ENCODE peak calls at places on chromosomes 6 and 20, in eight cellular contexts. L is A549, J is RWPE1, D is thoracic aorta, I is neural crest cell, Y is choroid plexus epithelial cell, S is AG10803, W is HFFc6. C is an unnamed sample.
A peak's percentile ranks its signal among the peaks of the same experiment; 100 is the strongest.

GRCh38 chr6:37393530-37393929 is 39.5 kb upstream of the CMTR1 start:
- DNase-seq in L (no peak), I (no peak), D (no peak), J (no peak), Y (no peak), W (no peak), S (no peak), C (no peak)

GRCh38 chr6:46116289-46116688 is 13.5 kb upstream of the ENPP4 start:
- DNase-seq in I (no peak), W (no peak), S (no peak), L (no peak), Y (no peak), J (no peak), D (no peak), C (no peak)

GRCh38 chr6:34246563-34247391 is 2.0 kb downstream of the SMIM29 start:
- DNase-seq in Y (peak; percentile 53), J (no peak), I (peak; percentile 49), W (no peak), L (no peak), S (no peak), D (no peak), C (peak; percentile 58)

GRCh38 chr6:104949206-104949605 is 7.7 kb upstream of the LIN28B start:
- DNase-seq in D (no peak), L (no peak), Y (no peak), I (no peak), J (no peak), S (no peak), W (no peak), C (no peak)

GRCh38 chr6:71028877-71029252 is 72.0 kb upstream of the B3GAT2 start:
- DNase-seq in L (no peak), D (no peak), I (no peak), J (no peak), Y (peak; percentile 74), W (no peak), S (no peak), C (no peak)

GRCh38 chr20:60238992-60239655 is 280.9 kb downstream of the CDH26 start:
- DNase-seq in D (no peak), W (no peak), L (no peak), S (no peak), Y (no peak), I (no peak), J (no peak), C (no peak)

GRCh38 chr6:132401120-132401940 is at the start of gene MOXD1:
- DNase-seq in D (no peak), S (peak; percentile 66), J (peak; percentile 39), Y (peak; percentile 41), W (peak; percentile 46), L (peak; percentile 20), I (peak; percentile 45), C (peak; percentile 77)

GRCh38 chr6:146871613-146872465 is 273.1 kb downstream of the ADGB start:
- DNase-seq in I (no peak), Y (no peak), J (no peak), W (no peak), D (no peak), L (no peak), S (peak; percentile 71), C (no peak)

GRCh38 chr6:121042766-121043165 is 291.5 kb downstream of the TBC1D32 start:
- DNase-seq in W (no peak), I (no peak), S (no peak), L (no peak), Y (no peak), D (no peak), J (no peak), C (no peak)

GRCh38 chr20:46990017-46990810 is 95.6 kb downstream of the EYA2 start:
- DNase-seq in S (peak; percentile 3), L (no peak), Y (no peak), J (no peak), I (no peak), W (no peak), D (no peak), C (no peak)

GRCh38 chr6:114096553-114097172 is 125.7 kb upstream of the HDAC2 start:
- DNase-seq in D (no peak), S (peak; percentile 34), I (no peak), W (peak; percentile 18), J (peak; percentile 20), L (peak; percentile 3), Y (peak; percentile 55), C (peak; percentile 12)

GRCh38 chr6:160400426-160400825 is 52.2 kb downstream of the SLC22A3 start:
- DNase-seq in D (peak; percentile 30), L (no peak), I (no peak), W (no peak), S (peak; percentile 5), Y (peak; percentile 82), J (no peak), C (no peak)

GRCh38 chr6:138971601-138972000 is 16.5 kb downstream of the REPS1 start:
- DNase-seq in J (no peak), I (no peak), S (peak; percentile 11), D (no peak), Y (no peak), L (no peak), W (peak; percentile 5), C (no peak)

GRCh38 chr6:72132425-72132824 is 246.1 kb downstream of the RIMS1 start:
- DNase-seq in J (no peak), I (no peak), L (no peak), Y (no peak), W (peak; percentile 11), D (no peak), S (no peak), C (no peak)

GRCh38 chr6:148681666-148682065 is 65.2 kb upstream of the UST start:
- DNase-seq in S (peak; percentile 40), W (no peak), D (no peak), L (no peak), I (no peak), J (no peak), Y (no peak), C (no peak)

GRCh38 chr20:7094438-7094997 is 327.0 kb downstream of the BMP2 start:
- DNase-seq in I (peak; percentile 44), S (no peak), J (peak; percentile 62), L (peak; percentile 5), W (no peak), Y (peak; percentile 72), D (no peak), C (peak; percentile 67)
- TF ChIP-seq CTCF in I (peak; percentile 91), S (peak; percentile 19), J (peak; percentile 74), L (peak; percentile 30), W (peak; percentile 50), Y (peak; percentile 77), D (no peak), C (peak; percentile 77)

GRCh38 chr6:112957526-112957916 is 610.4 kb downstream of the RFPL4B start:
- DNase-seq in I (no peak), S (no peak), J (no peak), Y (no peak), L (no peak), W (no peak), D (no peak), C (no peak)
- TF ChIP-seq CTCF in I (no peak), S (no peak), J (no peak), Y (no peak), L (no peak), W (no peak), D (no peak), C (no peak)

DNA sequence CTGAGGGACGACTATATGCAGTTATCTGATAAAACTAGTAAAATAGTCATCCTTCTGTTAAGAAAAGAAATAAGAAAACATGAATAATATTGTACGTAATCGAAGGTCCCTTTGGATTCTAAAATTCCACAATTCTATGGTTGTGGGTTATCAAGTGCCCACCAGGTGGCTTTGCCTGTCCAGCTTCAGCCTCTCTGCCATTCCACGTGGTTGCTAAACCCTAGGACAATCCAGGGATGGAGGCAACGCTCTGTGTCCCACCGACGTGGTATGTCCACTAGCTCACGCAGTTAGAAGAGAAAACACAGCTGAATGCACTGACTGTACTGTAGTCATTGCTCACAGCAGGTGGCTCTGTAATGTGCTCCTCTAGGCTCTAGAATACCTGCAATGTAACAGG is 349.3 kb downstream of the FARS2 start:
- DNase-seq in D (no peak), W (no peak), J (no peak), S (no peak), L (no peak), Y (no peak), I (no peak), C (no peak)
- TF ChIP-seq CTCF in D (no peak), W (no peak), J (no peak), S (no peak), L (no peak), Y (peak; percentile 21), I (no peak), C (no peak)

DNA sequence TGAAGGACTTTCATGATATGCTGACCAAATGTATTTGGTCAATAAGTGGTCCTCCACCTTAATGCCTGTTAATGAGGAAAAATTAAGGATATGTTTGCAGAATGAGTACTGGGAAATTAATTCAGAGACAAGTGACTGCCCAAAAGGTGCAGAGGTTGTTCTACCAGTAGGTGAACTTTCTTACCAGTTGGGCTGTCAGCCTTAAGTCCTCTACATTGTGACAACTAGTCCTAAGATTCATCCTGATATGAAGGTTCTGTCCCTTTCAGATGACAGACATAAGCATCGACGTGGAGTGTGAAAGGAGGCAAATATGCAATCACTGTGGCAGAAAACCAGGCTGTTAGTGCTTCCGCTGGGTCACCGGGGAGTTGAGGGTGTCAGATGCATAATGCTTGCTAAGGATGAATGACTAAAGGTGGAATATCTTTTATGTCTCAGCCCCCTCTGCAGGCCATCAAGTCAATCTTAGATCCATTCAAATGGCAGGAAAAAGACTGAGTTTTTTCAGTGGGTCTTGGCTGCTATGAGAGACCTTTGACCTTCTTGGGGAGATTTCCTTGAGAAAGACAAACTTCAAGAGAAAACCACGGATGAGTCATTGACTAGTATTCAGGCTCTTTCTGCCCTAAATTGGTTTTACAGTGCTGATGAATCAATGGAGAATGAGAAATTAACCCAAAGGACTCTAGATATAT is 226.0 kb downstream of the TPBG start:
- DNase-seq in J (peak; percentile 47), D (no peak), L (peak; percentile 26), W (peak; percentile 91), I (no peak), Y (peak; percentile 89), S (peak; percentile 49), C (no peak)
- TF ChIP-seq CTCF in J (no peak), D (no peak), L (peak; percentile 44), W (peak; percentile 65), I (peak; percentile 26), Y (peak; percentile 53), S (peak; percentile 30), C (no peak)

GRCh38 chr6:96547654-96548053 is 15.3 kb upstream of the FHL5 start:
- DNase-seq in D (no peak), Y (no peak), J (no peak), W (no peak), S (no peak), I (no peak), L (no peak), C (no peak)

GRCh38 chr6:96545882-96546281 is 17.0 kb upstream of the FHL5 start:
- DNase-seq in L (no peak), W (no peak), I (no peak), J (no peak), Y (no peak), D (no peak), S (no peak), C (no peak)

GRCh38 chr6:96537726-96538125 is 16.1 kb downstream of the UFL1 start:
- DNase-seq in Y (no peak), S (no peak), J (no peak), L (no peak), I (no peak), D (no peak), W (no peak), C (no peak)

DNA sequence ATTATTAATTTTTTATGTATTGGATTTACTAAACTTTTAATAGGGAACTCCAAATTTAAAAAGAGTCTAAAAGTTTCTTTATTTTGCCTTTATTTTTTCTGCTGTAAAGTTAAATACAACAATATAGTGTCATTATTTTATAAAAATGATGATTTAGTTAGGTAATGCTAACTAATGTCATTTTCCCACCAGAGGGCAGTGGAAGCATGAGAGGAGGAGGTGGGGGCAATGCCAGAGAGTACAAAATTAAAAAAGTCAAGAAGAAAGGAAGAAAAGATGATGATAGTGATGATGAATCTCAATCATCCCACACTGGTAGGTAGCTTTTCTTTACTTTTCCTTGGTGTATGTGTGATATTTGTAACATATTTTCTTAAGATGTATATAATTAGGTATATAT is 20.2 kb upstream of the FHL5 start:
- DNase-seq in W (peak; percentile 5), L (no peak), D (no peak), S (no peak), I (no peak), J (no peak), Y (peak; percentile 43), C (no peak)
- TF ChIP-seq CTCF in W (peak; percentile 69), L (peak; percentile 20), D (peak; percentile 60), S (peak; percentile 32), I (peak; percentile 55), J (no peak), Y (peak; percentile 65), C (peak; percentile 8)

C was measured in nephron progenitor cell.